ENCODE peak calls at places on chromosome 4, in four cellular contexts. W, D, H and N are unnamed samples.

GRCh38 chr4:88163286-88163685 is 4.8 kb upstream of the ABCG2 start:
- DNase-seq in W (no peak), H (no peak), D (no peak), N (no peak)

GRCh38 chr4:20687894-20688293 is 12.4 kb upstream of the PACRGL start:
- DNase-seq in W (no peak), D (no peak), H (no peak), N (no peak)

GRCh38 chr4:173424899-173425805 is 26.2 kb upstream of the SCRG1 start:
- DNase-seq in W (no peak), H (no peak), D (no peak), N (no peak)

GRCh38 chr4:112127736-112128322 is 17.4 kb upstream of the FAM241A start:
- DNase-seq in D (no peak), W (no peak), H (no peak), N (no peak)

GRCh38 chr4:48780867-48781219 is 764 bp upstream of the FRYL start:
- DNase-seq in H (no peak), W (no peak), D (peak; percentile 31), N (no peak)

GRCh38 chr4:1406946-1407656 is 859 bp upstream of the NKX1-1 start:
- DNase-seq in H (no peak), D (no peak), W (no peak), N (no peak)

GRCh38 chr4:127632420-127633403 is at the start of gene INTU:
- DNase-seq in H (no peak), W (no peak), D (peak; percentile 93), N (no peak)

GRCh38 chr4:110510955-110511544 is 35.1 kb downstream of the ENPEP start:
- DNase-seq in D (peak; percentile 39), W (no peak), H (no peak), N (no peak)

GRCh38 chr4:53818112-53818511 is 226.8 kb upstream of the LNX1 start:
- DNase-seq in D (no peak), H (no peak), W (no peak), N (no peak)

GRCh38 chr4:137519406-137519805 is 12.9 kb downstream of the PCDH18 start:
- DNase-seq in W (no peak), D (no peak), H (no peak), N (no peak)

GRCh38 chr4:38967260-38968095 is 64.7 kb downstream of the TMEM156 start:
- DNase-seq in D (peak; percentile 77), W (no peak), H (no peak), N (no peak)
- TF ChIP-seq POLR2AphosphoS5 in D (no peak), W (no peak), H (no peak), N (no peak)

DNA sequence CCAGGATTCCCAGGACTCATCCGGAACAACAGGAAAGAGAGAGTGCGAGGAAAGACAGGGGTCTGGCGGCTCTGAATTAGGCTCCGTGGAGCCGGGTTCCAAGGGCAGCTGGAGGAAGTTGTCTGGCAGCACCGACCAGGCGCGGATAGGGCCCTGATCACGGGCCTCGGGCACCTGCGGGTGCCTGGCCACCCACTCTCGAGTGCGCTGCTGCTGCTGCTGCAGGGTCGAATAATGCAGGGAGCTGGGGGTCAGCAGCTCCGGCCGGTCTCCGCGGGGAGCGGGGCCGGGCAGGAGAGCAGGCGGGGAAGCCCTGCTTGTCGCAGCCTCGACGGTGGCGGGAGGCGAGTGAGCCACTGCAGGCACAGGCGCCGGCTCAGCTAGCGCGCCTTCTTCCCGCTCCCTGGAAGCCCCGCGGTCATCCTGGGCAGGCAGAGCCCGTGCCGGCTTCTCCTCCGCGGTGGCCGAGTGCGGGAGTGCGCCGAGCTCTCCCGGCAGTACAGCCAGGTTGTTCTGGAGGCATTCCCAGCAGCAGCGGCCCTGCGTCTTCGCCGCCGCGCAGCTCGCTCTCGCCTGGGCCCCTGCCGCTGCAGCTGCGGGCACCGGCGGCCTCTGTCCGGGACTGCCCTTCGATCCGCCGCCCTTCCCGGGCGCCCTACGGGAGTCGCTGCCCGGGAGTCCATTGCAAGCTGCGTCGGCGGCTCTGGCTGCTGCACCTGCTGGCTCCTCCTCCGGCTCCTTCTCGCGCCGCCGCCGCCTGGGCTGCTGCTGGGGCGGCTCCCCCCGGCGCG is 1.0 kb downstream of the SOWAHB start:
- DNase-seq in D (no peak), H (no peak), W (peak; percentile 47), N (peak; percentile 29)
- TF ChIP-seq POLR2A in D (no peak), H (no peak), W (no peak), N (no peak)

GRCh38 chr4:69064391-69064790 is 31.9 kb upstream of the UGT2B7 start:
- DNase-seq in W (no peak), H (no peak), D (no peak), N (no peak)
- TF ChIP-seq TAF1 in W (no peak), H (no peak), D (no peak), N (no peak)

DNA sequence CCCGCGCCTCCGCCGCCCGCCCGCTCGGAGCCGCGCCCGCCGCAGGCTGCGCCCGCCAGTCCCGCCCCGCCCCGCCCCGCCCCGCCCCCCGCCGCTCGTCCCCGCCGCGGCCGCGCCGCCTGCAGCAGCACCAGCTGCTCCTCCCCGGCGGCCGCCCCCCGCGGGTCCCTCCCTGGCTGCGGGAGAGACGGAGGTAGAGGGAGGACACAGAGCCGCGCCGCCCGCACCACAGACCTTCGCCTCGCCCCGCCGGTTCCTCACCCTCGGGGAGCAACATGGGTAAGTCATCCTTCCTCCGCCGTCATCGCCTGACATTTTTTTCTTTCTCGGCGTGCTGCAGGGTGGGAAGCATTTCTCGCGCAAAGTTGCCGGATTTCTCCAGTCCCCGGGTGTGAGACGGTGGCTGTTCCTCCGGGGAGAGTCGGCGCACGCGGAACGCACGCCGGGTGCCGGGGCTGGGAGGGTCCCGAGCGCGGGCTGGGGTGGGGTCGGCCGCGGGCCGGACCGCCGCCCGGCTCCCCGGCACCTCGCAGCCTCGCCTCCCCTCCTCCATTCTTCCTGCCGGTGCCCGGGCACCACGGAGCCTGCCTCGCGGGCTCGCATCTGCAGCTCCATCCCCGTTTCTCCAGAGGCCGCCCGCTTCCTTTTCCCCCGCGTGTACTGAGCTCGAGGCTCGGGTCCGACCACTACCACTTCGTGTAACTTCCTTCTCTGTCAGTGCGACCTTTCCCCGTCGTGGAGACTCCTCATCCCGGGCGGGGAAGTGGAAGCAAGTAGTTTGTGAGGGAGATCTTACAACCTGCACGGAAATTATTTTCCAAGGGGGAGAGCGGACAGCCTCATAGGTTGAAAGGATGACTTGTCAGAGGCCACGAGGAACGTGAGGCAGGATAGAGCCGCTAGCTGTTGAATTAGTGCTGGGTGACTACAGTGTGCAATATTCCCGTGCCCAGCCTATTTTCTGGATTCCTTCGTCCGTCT is at the start of gene RAP1GDS1:
- DNase-seq in W (no peak), H (no peak), D (peak; percentile 50), N (peak; percentile 34)
- TF ChIP-seq POLR2AphosphoS5 in W (peak; percentile 11), H (peak; percentile 41), D (peak; percentile 11), N (no peak)

GRCh38 chr4:77075869-77076801 is at the start of gene CCNI:
- DNase-seq in D (peak; percentile 90), W (peak; percentile 68), H (peak; percentile 92), N (peak; percentile 70)
- TF ChIP-seq POLR2A in D (peak; percentile 57), W (peak; percentile 95), H (peak; percentile 82), N (peak; percentile 95)

DNA sequence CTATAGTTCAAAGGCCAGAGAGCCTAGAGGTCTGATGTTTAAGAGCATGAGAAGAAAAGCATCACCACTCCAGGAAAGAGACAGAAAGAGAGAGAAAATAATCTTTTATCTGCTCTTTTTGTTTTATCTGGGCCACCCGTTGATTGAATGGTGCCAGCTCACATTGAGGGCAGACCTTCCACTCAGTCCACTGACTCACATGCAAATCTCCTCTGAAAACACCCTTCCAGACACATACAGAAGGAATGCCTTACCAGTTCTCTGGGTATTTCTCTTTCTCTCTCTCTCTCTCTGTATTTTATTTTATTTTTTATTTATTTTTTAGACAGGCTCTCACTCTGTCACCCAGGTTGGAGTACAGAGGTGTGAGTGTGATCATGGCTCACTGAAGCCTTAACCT is 252.5 kb downstream of the DTHD1 start:
- DNase-seq in H (no peak), D (no peak), W (no peak), N (no peak)
- TF ChIP-seq TAF1 in H (no peak), D (no peak), W (no peak), N (no peak)

GRCh38 chr4:118279920-118280432 is 72.8 kb downstream of the PRSS12 start:
- DNase-seq in W (no peak), D (no peak), H (no peak), N (no peak)

GRCh38 chr4:118278473-118279274 is 74.1 kb downstream of the PRSS12 start:
- DNase-seq in W (peak; percentile 69), H (peak; percentile 89), D (peak; percentile 93), N (peak; percentile 71)

GRCh38 chr4:118281611-118282442 is 71.0 kb downstream of the PRSS12 start:
- DNase-seq in D (peak; percentile 18), W (no peak), H (no peak), N (no peak)

GRCh38 chr4:118279328-118279727 is 73.5 kb downstream of the PRSS12 start:
- DNase-seq in H (no peak), D (no peak), W (no peak), N (no peak)

GRCh38 chr4:118280501-118281218 is 72.1 kb downstream of the PRSS12 start:
- DNase-seq in D (peak; percentile 74), W (no peak), H (peak; percentile 38), N (no peak)
- TF ChIP-seq POLR2AphosphoS5 in D (peak; percentile 66), W (no peak), H (no peak), N (peak; percentile 86)